ENCODE peak calls at places on chromosomes 3 and 15, in seven cellular contexts. M is upper lobe of right lung, W is heart left ventricle, Z is progenitor cell of endocrine pancreas, F is stomach, L is lower leg skin, C is fibroblast of lung. D is an unnamed sample.

GRCh38 chr15:83164409-83165404 is 42.9 kb downstream of the HDGFL3 start:
- DNase-seq in M (no peak), W (no peak), Z (no peak), F (no peak), L (no peak), C (peak), D (no peak)

GRCh38 chr3:32963871-32964270 is 12.4 kb downstream of the CCR4 start:
- DNase-seq in M (no peak), W (no peak), Z (no peak), F (no peak), L (no peak), C (no peak), D (no peak)

GRCh38 chr3:172630316-172630715 is 80.6 kb downstream of the NCEH1 start:
- DNase-seq in M (no peak), W (no peak), Z (no peak), F (no peak), L (no peak), C (peak), D (no peak)

GRCh38 chr3:38907426-38907825 is 91.4 kb upstream of the SCN10A start:
- DNase-seq in M (no peak), W (no peak), Z (no peak), F (no peak), L (no peak), C (no peak), D (no peak)

GRCh38 chr3:127136024-127136600 is 56.8 kb upstream of the PRR23E start:
- DNase-seq in M (no peak), W (no peak), Z (no peak), F (no peak), L (no peak), C (no peak), D (peak)

GRCh38 chr15:76060098-76060989 is 559 bp downstream of the TMEM266 start:
- DNase-seq in M (no peak), W (no peak), Z (no peak), F (no peak), L (no peak), C (no peak), D (no peak)

GRCh38 chr3:14783480-14784086 is 35.2 kb upstream of the FGD5 start:
- DNase-seq in M (no peak), W (no peak), Z (no peak), F (no peak), L (no peak), C (no peak), D (no peak)

GRCh38 chr15:58224068-58224467 is 85.9 kb downstream of the AQP9 start:
- DNase-seq in M (no peak), W (no peak), Z (no peak), F (no peak), L (no peak), C (peak), D (no peak)

GRCh38 chr3:181805703-181806102 is 94.0 kb downstream of the SOX2 start:
- DNase-seq in M (no peak), W (no peak), Z (no peak), F (no peak), L (no peak), C (no peak), D (no peak)

GRCh38 chr3:81468385-81468784 is 293.1 kb downstream of the GBE1 start:
- DNase-seq in M (no peak), W (no peak), Z (no peak), F (no peak), L (no peak), C (no peak), D (no peak)

GRCh38 chr15:32856753-32857152 is 138.9 kb downstream of the GREM1 start:
- DNase-seq in M (no peak), W (no peak), Z (no peak), F (no peak), L (no peak), C (no peak), D (no peak)

GRCh38 chr15:69780981-69781380 is 316.7 kb downstream of the TLE3 start:
- DNase-seq in M (no peak), W (no peak), Z (no peak), F (no peak), L (no peak), C (no peak), D (no peak)

GRCh38 chr3:132605374-132605792 is 8.3 kb downstream of the ACKR4 start:
- DNase-seq in M (no peak), W (no peak), Z (no peak), F (no peak), L (no peak), C (no peak), D (no peak)

GRCh38 chr3:176693416-176693815 is 503.9 kb downstream of the TBL1XR1 start:
- DNase-seq in M (no peak), W (no peak), Z (no peak), F (no peak), L (no peak), C (peak), D (no peak)

GRCh38 chr3:45890405-45890804 is 4.1 kb downstream of the CCR9 start:
- DNase-seq in M (no peak), W (no peak), Z (no peak), F (no peak), L (no peak), C (no peak), D (no peak)

GRCh38 chr15:58865420-58865880 is 68.0 kb downstream of the SLTM start:
- DNase-seq in M (no peak), W (no peak), Z (no peak), F (no peak), L (no peak), C (peak), D (no peak)

GRCh38 chr3:135260025-135260424 is 465.0 kb downstream of the EPHB1 start:
- DNase-seq in M (no peak), W (no peak), Z (no peak), F (no peak), L (no peak), C (no peak), D (no peak)

GRCh38 chr3:40996827-40997710 is 202.2 kb upstream of the CTNNB1 start:
- DNase-seq in M (no peak), W (no peak), Z (no peak), F (no peak), L (no peak), C (no peak), D (no peak)

GRCh38 chr3:64244011-64244942 is 19.0 kb upstream of the PRICKLE2 start:
- DNase-seq in M (no peak), W (no peak), Z (no peak), F (no peak), L (no peak), C (peak), D (no peak)

GRCh38 chr3:164450276-164450905 is 627.9 kb downstream of the SI start:
- DNase-seq in M (no peak), W (no peak), Z (no peak), F (no peak), L (no peak), C (no peak), D (no peak)

GRCh38 chr15:82021021-82021420 is 24.8 kb downstream of the MEX3B start:
- DNase-seq in M (no peak), W (no peak), Z (no peak), F (no peak), L (no peak), C (no peak), D (no peak)

GRCh38 chr3:190504354-190505125 is 9.3 kb upstream of the IL1RAP start:
- DNase-seq in M (no peak), W (no peak), Z (no peak), F (no peak), L (no peak), C (peak), D (no peak)

GRCh38 chr3:56219894-56220805 is 248.1 kb downstream of the ERC2 start:
- DNase-seq in M (no peak), W (no peak), Z (no peak), F (no peak), L (no peak), C (no peak), D (no peak)

GRCh38 chr15:89104172-89104564 is 15.9 kb downstream of the ABHD2 start:
- DNase-seq in M (no peak), W (no peak), Z (no peak), F (no peak), L (no peak), C (peak), D (no peak)

GRCh38 chr3:196666001-196666867 is 26.7 kb downstream of the NRROS start:
- DNase-seq in M (no peak), W (no peak), Z (no peak), F (no peak), L (no peak), C (peak), D (no peak)

GRCh38 chr15:78322243-78322642 is 17.9 kb upstream of the CRABP1 start:
- DNase-seq in M (peak), W (no peak), Z (no peak), F (no peak), L (no peak), C (no peak), D (no peak)

GRCh38 chr15:101044625-101045235 is 125.6 kb downstream of the LRRK1 start:
- DNase-seq in M (no peak), W (no peak), Z (no peak), F (peak), L (no peak), C (no peak), D (peak)

GRCh38 chr15:63010920-63011693 is 31.4 kb upstream of the TPM1 start:
- DNase-seq in M (no peak), W (no peak), Z (no peak), F (no peak), L (no peak), C (no peak), D (no peak)

GRCh38 chr15:40291088-40291574 is 8.3 kb upstream of the ANKRD63 start:
- DNase-seq in M (peak), W (no peak), Z (peak), F (peak), L (no peak), C (peak), D (peak)

GRCh38 chr3:147419062-147419701 is 10.0 kb downstream of the ZIC1 start:
- DNase-seq in M (no peak), W (no peak), Z (no peak), F (no peak), L (peak), C (peak), D (peak)

GRCh38 chr15:26113296-26113695 is 250.2 kb upstream of the ATP10A start:
- DNase-seq in M (no peak), W (no peak), Z (no peak), F (no peak), L (no peak), C (no peak), D (no peak)

GRCh38 chr3:84960994-84961393 is 2.2 kb downstream of the CADM2 start:
- DNase-seq in M (no peak), W (no peak), Z (no peak), F (no peak), L (no peak), C (no peak), D (no peak)

GRCh38 chr3:24506966-24507775 is 12.5 kb upstream of the THRB start:
- DNase-seq in M (no peak), W (no peak), Z (no peak), F (no peak), L (no peak), C (peak), D (no peak)

GRCh38 chr3:166510382-166510781 is 673.2 kb upstream of the BCHE start:
- DNase-seq in M (no peak), W (no peak), Z (no peak), F (no peak), L (no peak), C (no peak), D (no peak)

DNA sequence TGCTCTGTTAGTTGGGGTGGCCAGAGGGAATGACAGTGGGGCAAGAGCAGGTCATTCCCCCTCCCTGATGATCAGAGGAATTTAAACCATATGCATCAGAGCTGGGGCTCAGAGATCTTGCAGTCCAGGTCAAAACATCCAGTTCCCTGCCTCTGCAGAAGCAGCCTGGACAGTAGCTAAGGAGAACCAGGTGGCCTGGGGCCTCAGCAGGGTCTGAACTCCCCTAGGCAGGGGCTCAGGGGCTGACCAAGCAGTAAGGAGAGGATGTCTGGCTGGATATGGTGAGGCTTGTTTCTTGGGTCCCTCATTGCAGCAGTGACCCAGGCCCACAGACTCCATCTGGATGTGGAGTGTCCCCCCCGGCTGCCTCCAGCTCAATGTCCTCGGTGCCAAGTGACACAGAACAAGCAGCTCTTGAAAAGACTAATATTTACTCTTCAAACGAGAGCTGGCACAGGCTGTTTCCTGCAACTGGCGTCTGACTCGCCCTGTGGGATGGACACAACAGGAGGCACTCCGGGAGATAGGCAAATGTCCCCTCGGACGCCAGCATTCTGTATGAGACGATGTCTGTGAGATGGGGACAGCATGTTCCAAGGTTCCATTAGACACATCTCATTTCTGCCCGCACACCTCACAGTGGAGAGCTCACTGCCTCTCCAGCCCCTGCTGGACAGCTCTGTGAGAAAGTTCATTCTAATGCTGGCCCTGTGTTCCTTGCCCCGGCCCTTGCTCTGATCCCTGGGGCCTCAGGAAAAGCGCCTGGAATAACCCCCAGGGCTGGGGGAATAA is 37.1 kb downstream of the SEC22C start:
- DNase-seq in M (peak), W (no peak), Z (no peak), F (peak), L (no peak), C (no peak), D (no peak)
- TF ChIP-seq CTCF in M (peak), W (no peak), Z (peak), F (no peak), L (no peak), C (peak), D (peak)

DNA sequence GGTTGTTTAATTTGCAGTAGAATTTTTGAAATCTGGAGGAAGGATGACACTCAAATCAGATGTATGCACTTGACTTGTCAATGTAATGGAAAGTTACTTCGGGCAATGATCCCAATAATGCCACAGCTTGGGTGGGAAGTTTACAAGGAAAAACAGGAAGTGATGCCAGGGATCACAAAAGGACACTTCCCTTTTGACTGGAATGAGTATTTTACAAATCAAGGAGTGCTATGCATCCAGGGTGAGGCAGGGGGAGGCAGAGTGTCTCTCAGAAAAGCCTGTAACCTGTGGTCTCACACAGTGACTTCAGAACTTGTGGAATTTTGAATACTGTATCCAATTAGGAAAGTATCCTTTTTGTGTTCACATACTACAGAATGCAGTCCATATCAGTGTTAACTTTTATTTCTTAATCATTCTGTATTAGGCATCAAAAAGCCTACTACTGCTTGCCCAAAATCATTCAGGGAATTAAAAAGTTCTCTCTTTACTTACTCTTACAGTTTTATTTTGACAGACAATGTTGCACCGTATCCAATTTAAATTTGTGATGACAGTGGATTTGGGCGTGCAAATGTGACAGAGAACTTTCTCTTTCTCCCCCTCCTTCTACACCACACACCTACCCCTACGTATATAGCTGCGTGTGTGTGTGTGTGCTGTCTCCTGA is 445.1 kb downstream of the MECOM start:
- DNase-seq in M (no peak), W (no peak), Z (no peak), F (peak), L (peak), C (peak), D (no peak)
- TF ChIP-seq CTCF in M (peak), W (peak), Z (peak), F (no peak), L (no peak), C (peak), D (peak)

GRCh38 chr3:123584284-123584987 is 417 bp downstream of the HACD2 start:
- DNase-seq in M (no peak), W (peak), Z (peak), F (peak), L (no peak), C (no peak), D (peak)
- TF ChIP-seq CTCF in M (peak), W (no peak), Z (peak), F (no peak), L (no peak), C (no peak), D (peak)

GRCh38 chr3:155861476-155862183 is 7.4 kb upstream of the SLC33A1 start:
- DNase-seq in M (no peak), W (no peak), Z (no peak), F (no peak), L (no peak), C (no peak), D (no peak)

GRCh38 chr3:155854147-155854940 is at the start of gene SLC33A1:
- DNase-seq in M (peak), W (peak), Z (peak), F (peak), L (peak), C (peak), D (peak)

DNA sequence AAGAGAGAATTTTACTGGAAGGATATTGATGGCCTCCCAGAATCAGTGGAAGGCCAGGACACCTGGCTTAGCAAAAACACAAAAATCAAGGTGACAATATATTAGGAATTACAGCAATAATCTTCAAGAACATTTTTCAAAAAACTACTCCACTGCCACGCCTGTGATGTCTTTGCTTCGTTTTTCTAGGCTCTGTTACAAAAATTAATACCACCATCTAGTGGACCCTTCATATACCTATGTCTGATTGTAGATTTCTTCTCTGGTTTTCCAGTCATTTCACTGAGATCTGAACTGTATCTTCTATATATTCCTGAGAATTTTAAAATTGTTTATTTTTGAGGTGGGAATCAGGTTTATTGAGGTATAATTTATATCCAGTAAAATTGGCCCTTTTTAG is 5.6 kb upstream of the SLC33A1 start:
- DNase-seq in M (no peak), W (no peak), Z (no peak), F (no peak), L (no peak), C (peak), D (no peak)
- TF ChIP-seq CTCF in M (peak), W (no peak), Z (no peak), F (no peak), L (no peak), C (no peak), D (peak)

D was measured in osteocyte.